ENCODE peak calls at places on chromosomes 6 and 20, in four cellular contexts. X is HepG2, T is H1, E is GM12878. H is an unnamed sample.
A peak's percentile ranks its signal among the peaks of the same experiment; 100 is the strongest.

GRCh38 chr6:154528286-154528915 is 17.9 kb upstream of the CNKSR3 start:
- DNase-seq in X (no peak), T (no peak), E (no peak), H (no peak)

GRCh38 chr20:38132910-38133501 is 32.1 kb downstream of the TGM2 start:
- DNase-seq in X (no peak), T (no peak), E (no peak), H (no peak)

GRCh38 chr20:23408957-23409356 is 12.3 kb downstream of the NAPB start:
- DNase-seq in X (no peak), T (no peak), E (no peak), H (no peak)

GRCh38 chr6:26224940-26225847 is 138.0 kb downstream of the HFE start:
- DNase-seq in X (no peak), T (no peak), E (no peak), H (no peak)

GRCh38 chr20:14384820-14385740 is 47.7 kb upstream of the FLRT3 start:
- DNase-seq in X (no peak), T (no peak), E (no peak), H (no peak)

GRCh38 chr20:51298141-51298540 is 244.4 kb downstream of the NFATC2 start:
- DNase-seq in X (no peak), T (no peak), E (no peak), H (no peak)

GRCh38 chr6:151610336-151610735 is 116.5 kb downstream of the CCDC170 start:
- DNase-seq in X (no peak), T (no peak), E (no peak), H (no peak)

GRCh38 chr20:22515264-22515663 is 69.1 kb downstream of the FOXA2 start:
- DNase-seq in X (no peak), T (no peak), E (no peak), H (no peak)

GRCh38 chr6:28490191-28490890 is 25.3 kb downstream of the GPX6 start:
- DNase-seq in X (no peak), T (no peak), E (no peak), H (no peak)

GRCh38 chr20:2108987-2109386 is 7.4 kb downstream of the STK35 start:
- DNase-seq in X (peak; percentile 33), T (no peak), E (no peak), H (no peak)

GRCh38 chr6:161748535-161749386 is 474.9 kb upstream of the AGPAT4 start:
- DNase-seq in X (peak; percentile 28), T (peak; percentile 72), E (no peak), H (peak; percentile 40)

GRCh38 chr6:3226422-3227362 is 761 bp downstream of the TUBB2B start:
- DNase-seq in X (no peak), T (no peak), E (no peak), H (no peak)

GRCh38 chr20:10689385-10689784 is 15.6 kb upstream of the JAG1 start:
- DNase-seq in X (no peak), T (no peak), E (no peak), H (no peak)

GRCh38 chr6:150078788-150079187 is 9.9 kb upstream of the ULBP3 start:
- DNase-seq in X (no peak), T (no peak), E (no peak), H (no peak)

GRCh38 chr6:4957521-4958231 is 46.2 kb downstream of the RPP40 start:
- DNase-seq in X (peak; percentile 24), T (no peak), E (no peak), H (no peak)

GRCh38 chr20:7980332-7981046 is 39.1 kb downstream of the TMX4 start:
- DNase-seq in X (peak; percentile 79), T (peak; percentile 1), E (no peak), H (peak; percentile 15)

GRCh38 chr6:36033935-36034334 is 6.3 kb downstream of the MAPK14 start:
- DNase-seq in X (no peak), T (no peak), E (no peak), H (no peak)

GRCh38 chr6:167957626-167958025 is 39.8 kb upstream of the KIF25 start:
- DNase-seq in X (no peak), T (no peak), E (no peak), H (no peak)

GRCh38 chr20:21228511-21228910 is 74.6 kb upstream of the XRN2 start:
- DNase-seq in X (no peak), T (no peak), E (peak; percentile 17), H (no peak)

GRCh38 chr6:10217111-10217510 is 197.8 kb downstream of the TFAP2A start:
- DNase-seq in X (no peak), T (no peak), E (no peak), H (no peak)

GRCh38 chr6:107977283-107977682 is 19.3 kb upstream of the SEC63 start:
- DNase-seq in X (no peak), T (no peak), E (no peak), H (no peak)

GRCh38 chr6:78947962-78948361 is 80.6 kb downstream of the IRAK1BP1 start:
- DNase-seq in X (no peak), T (no peak), E (no peak), H (no peak)

GRCh38 chr20:42739692-42740091 is 450.0 kb downstream of the PTPRT start:
- DNase-seq in X (no peak), T (no peak), E (no peak), H (no peak)

GRCh38 chr6:14092861-14093789 is 24.4 kb upstream of the CD83 start:
- DNase-seq in X (no peak), T (no peak), E (no peak), H (no peak)

GRCh38 chr6:94341173-94341572 is 921.8 kb upstream of the EPHA7 start:
- DNase-seq in X (no peak), T (no peak), E (no peak), H (no peak)

GRCh38 chr6:75143186-75143585 is 62.7 kb downstream of the COL12A1 start:
- DNase-seq in X (no peak), T (no peak), E (no peak), H (no peak)

GRCh38 chr20:53608456-53609413 is 15.1 kb upstream of the ZNF217 start:
- DNase-seq in X (no peak), T (no peak), E (no peak), H (no peak)
- H3K4me3 ChIP-seq in X (no peak overlapping the region), T (no peak overlapping the region), E (peak overlapping the region; percentile 56), H (no peak overlapping the region)

GRCh38 chr6:149026530-149026942 is 279.7 kb downstream of the UST start:
- DNase-seq in X (peak; percentile 48), T (no peak), E (no peak), H (peak; percentile 60)

GRCh38 chr6:149032318-149032598 is 285.3 kb upstream of the TAB2 start:
- DNase-seq in X (no peak), T (no peak), E (no peak), H (no peak)

GRCh38 chr6:149031545-149032317 is 284.9 kb downstream of the UST start:
- DNase-seq in X (peak; percentile 9), T (no peak), E (no peak), H (no peak)

GRCh38 chr6:149027484-149027883 is 280.7 kb downstream of the UST start:
- DNase-seq in X (no peak), T (no peak), E (no peak), H (no peak)

DNA sequence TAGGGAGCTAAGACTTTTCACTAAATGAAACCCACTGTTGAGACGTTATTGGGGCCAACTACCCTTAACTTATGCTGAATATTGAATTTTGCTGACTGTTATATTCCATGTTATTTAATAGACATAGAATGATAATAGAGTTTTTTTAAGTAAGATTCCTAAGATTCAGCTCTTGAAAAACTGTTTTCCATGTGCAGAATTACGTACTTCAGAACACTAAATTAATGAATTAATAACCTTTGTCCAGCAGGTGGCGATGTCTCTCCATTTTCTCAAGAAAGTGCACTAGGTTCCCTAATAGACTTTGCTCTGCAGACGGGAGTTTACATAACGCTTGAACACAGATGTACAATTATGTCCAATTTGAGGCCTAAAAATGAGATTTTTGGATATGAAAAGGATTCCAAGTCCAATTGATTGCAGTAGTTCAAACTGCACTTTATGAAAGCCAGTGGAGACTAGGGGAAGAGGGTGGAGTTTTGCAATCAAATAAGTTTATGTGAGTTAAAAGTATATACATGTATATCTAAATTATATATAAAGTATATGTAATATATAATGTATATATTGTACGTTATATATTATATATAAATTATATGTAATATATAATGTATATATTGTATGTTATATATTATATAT is 282.1 kb downstream of the UST start:
- DNase-seq in X (peak; percentile 96), T (no peak), E (peak; percentile 72), H (peak; percentile 61)
- TF ChIP-seq SUZ12 in X (no peak), T (no peak), E (no peak), H (no peak)

DNA sequence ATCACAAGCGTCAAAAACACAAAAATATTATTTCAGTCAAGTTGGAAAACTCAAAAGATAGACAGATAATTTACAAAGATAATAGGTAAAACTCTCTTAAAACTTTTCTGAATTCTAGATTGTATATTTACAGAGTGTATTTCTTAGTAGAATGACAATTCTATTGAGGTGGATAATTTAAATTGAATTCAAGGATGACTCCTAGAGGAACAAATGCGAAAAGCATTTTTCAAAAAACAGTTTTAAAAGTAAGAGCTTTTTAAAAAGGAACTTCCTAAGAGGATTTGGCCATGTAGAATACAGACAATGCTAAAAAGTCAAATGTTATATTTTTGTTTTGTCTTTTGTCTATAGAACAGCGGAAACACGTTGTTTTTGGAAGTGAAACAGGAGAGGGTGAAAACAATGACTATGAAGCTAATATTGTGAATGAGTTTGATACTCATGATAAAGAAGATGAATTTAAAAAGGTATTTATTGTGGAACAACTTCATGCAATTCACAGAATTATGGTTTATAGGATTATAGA is 90.1 kb downstream of the DNAH8 start:
- DNase-seq in X (no peak), T (no peak), E (no peak), H (no peak)
- TF ChIP-seq YY1 in X (no peak), T (no peak), E (no peak), H (no peak)

GRCh38 chr20:57265649-57266250 is 691 bp downstream of the BMP7 start:
- DNase-seq in X (no peak), T (no peak), E (no peak), H (no peak)

GRCh38 chr20:57264908-57265648 is 1.4 kb downstream of the BMP7 start:
- DNase-seq in X (no peak), T (no peak), E (no peak), H (no peak)

GRCh38 chr20:57263127-57263609 is 3.3 kb downstream of the BMP7 start:
- DNase-seq in X (no peak), T (no peak), E (no peak), H (no peak)

GRCh38 chr20:57263767-57264150 is 2.7 kb downstream of the BMP7 start:
- DNase-seq in X (no peak), T (no peak), E (no peak), H (no peak)

GRCh38 chr20:57264151-57264792 is 2.2 kb downstream of the BMP7 start:
- DNase-seq in X (peak; percentile 69), T (no peak), E (no peak), H (no peak)
- H3K4me3 ChIP-seq in X (peak overlapping the region; percentile 20), T (peak overlapping the region; percentile 43), E (no peak overlapping the region), H (no peak overlapping the region)